ENCODE peak calls at places on chromosome 9, in four cellular contexts. M is stimulated activated CD8-positive, alpha-beta memory T cell treated with anti-CD3 and anti-CD28 coated beads, Interleukin-7, amount 100 ng/mL, for 24 hours; J is A549; W is mesendoderm. X is an unnamed sample.

GRCh38 chr9:18480649-18481048 is 6.7 kb downstream of the ADAMTSL1 start:
- DNase-seq in M (no peak), J (no peak), W (no peak), X (no peak)

GRCh38 chr9:34701769-34702736 is 7.9 kb downstream of the CCL21 start:
- DNase-seq in M (peak), J (peak), W (peak), X (peak)

GRCh38 chr9:96232539-96233241 is 69.3 kb downstream of the HSD17B3 start:
- DNase-seq in M (no peak), J (peak), W (peak), X (no peak)

GRCh38 chr9:82722051-82722450 is 340.9 kb downstream of the RASEF start:
- DNase-seq in M (no peak), J (no peak), W (peak), X (no peak)

GRCh38 chr9:86488794-86489193 is 134.6 kb upstream of the TUT7 start:
- DNase-seq in M (no peak), J (no peak), W (peak), X (no peak)

GRCh38 chr9:3401556-3401955 is 124.2 kb downstream of the RFX3 start:
- DNase-seq in M (no peak), J (no peak), W (no peak), X (no peak)

GRCh38 chr9:19976226-19976625 is 187.4 kb upstream of the SLC24A2 start:
- DNase-seq in M (no peak), J (no peak), W (no peak), X (no peak)

GRCh38 chr9:19026375-19026774 is 6.6 kb downstream of the SAXO1 start:
- DNase-seq in M (no peak), J (no peak), W (no peak), X (no peak)

GRCh38 chr9:84404095-84404686 is 63.6 kb upstream of the SLC28A3 start:
- DNase-seq in M (no peak), J (peak), W (peak), X (no peak)

GRCh38 chr9:14313951-14314423 is at the start of gene NFIB:
- DNase-seq in M (no peak), J (peak), W (peak), X (no peak)

GRCh38 chr9:136080716-136081112 is 14.4 kb downstream of the NACC2 start:
- DNase-seq in M (no peak), J (no peak), W (no peak), X (no peak)

GRCh38 chr9:83334320-83334719 is 203.9 kb downstream of the FRMD3 start:
- DNase-seq in M (peak), J (peak), W (peak), X (peak)

GRCh38 chr9:78187763-78188495 is 47.9 kb upstream of the CEP78 start:
- DNase-seq in M (no peak), J (no peak), W (no peak), X (no peak)

GRCh38 chr9:35729700-35730485 is 2.1 kb downstream of the TLN1 start:
- DNase-seq in M (no peak), J (peak), W (peak), X (peak)

GRCh38 chr9:116616304-116616914 is 70.7 kb upstream of the TRIM32 start:
- DNase-seq in M (no peak), J (no peak), W (no peak), X (no peak)

GRCh38 chr9:114804504-114804903 is 1.3 kb downstream of the TNFSF15 start:
- DNase-seq in M (no peak), J (peak), W (no peak), X (no peak)

GRCh38 chr9:105299190-105299854 is 54.9 kb downstream of the SLC44A1 start:
- DNase-seq in M (no peak), J (peak), W (peak), X (peak)

GRCh38 chr9:110538621-110539020 is 40.9 kb downstream of the SVEP1 start:
- DNase-seq in M (no peak), J (no peak), W (no peak), X (no peak)

GRCh38 chr9:132075853-132076252 is 3.8 kb downstream of the MED27 start:
- DNase-seq in M (no peak), J (no peak), W (no peak), X (no peak)

GRCh38 chr9:85444243-85444642 is 297.5 kb downstream of the AGTPBP1 start:
- DNase-seq in M (no peak), J (no peak), W (no peak), X (no peak)

GRCh38 chr9:87950765-87951488 is 23.4 kb downstream of the CDK20 start:
- DNase-seq in M (no peak), J (peak), W (peak), X (no peak)

GRCh38 chr9:70510157-70510770 is 95.8 kb upstream of the KLF9 start:
- DNase-seq in M (no peak), J (peak), W (peak), X (no peak)

GRCh38 chr9:107029146-107029545 is 166.2 kb downstream of the ZNF462 start:
- DNase-seq in M (no peak), J (no peak), W (peak), X (no peak)

GRCh38 chr9:130823435-130823834 is 11.6 kb upstream of the ABL1 start:
- DNase-seq in M (no peak), J (no peak), W (peak), X (no peak)

GRCh38 chr9:107633375-107633774 is 143.8 kb upstream of the KLF4 start:
- DNase-seq in M (no peak), J (no peak), W (no peak), X (no peak)

GRCh38 chr9:122036988-122037387 is 56.1 kb downstream of the TTLL11 start:
- DNase-seq in M (no peak), J (no peak), W (peak), X (no peak)

GRCh38 chr9:4301302-4301701 is 1.4 kb upstream of the GLIS3 start:
- DNase-seq in M (no peak), J (no peak), W (no peak), X (no peak)

GRCh38 chr9:14349818-14350333 is 35.9 kb upstream of the NFIB start:
- DNase-seq in M (no peak), J (no peak), W (no peak), X (no peak)

GRCh38 chr9:89732295-89732951 is 127.6 kb downstream of the GADD45G start:
- DNase-seq in M (no peak), J (no peak), W (no peak), X (no peak)

X was measured in CMK.